ENCODE peak calls at places on chromosome 16, in six cellular contexts. One of them, this sample, is unnamed.

GRCh38 chr16:23391381-23392222 is 61.4 kb downstream of the COG7 start:
- DNase-seq in H9: no peak
- DNase-seq in IMR-90: no peak
- DNase-seq in mesenchymal stem cell: no peak
- DNase-seq in neuronal stem cell: no peak
- DNase-seq in H1: no peak
- DNase-seq in this sample: no peak

GRCh38 chr16:67270931-67271338 is 8.4 kb upstream of the PLEKHG4 start:
- DNase-seq in H9: no peak
- DNase-seq in IMR-90: no peak
- DNase-seq in mesenchymal stem cell: no peak
- DNase-seq in neuronal stem cell: no peak
- DNase-seq in H1: no peak
- DNase-seq in this sample: no peak

GRCh38 chr16:2468142-2468724 is 2.9 kb upstream of the NTN3 start:
- DNase-seq in H9: no peak
- DNase-seq in IMR-90: peak; percentile 11
- DNase-seq in mesenchymal stem cell: peak; percentile 55
- DNase-seq in neuronal stem cell: no peak
- DNase-seq in H1: peak; percentile 61
- DNase-seq in this sample: no peak

GRCh38 chr16:20984019-20984418 is 83.4 kb downstream of the LYRM1 start:
- DNase-seq in H9: no peak
- DNase-seq in IMR-90: no peak
- DNase-seq in mesenchymal stem cell: no peak
- DNase-seq in neuronal stem cell: no peak
- DNase-seq in H1: no peak
- DNase-seq in this sample: no peak

GRCh38 chr16:63789603-63790002 is 1332.3 kb downstream of the CDH11 start:
- DNase-seq in H9: no peak
- DNase-seq in IMR-90: no peak
- DNase-seq in mesenchymal stem cell: no peak
- DNase-seq in neuronal stem cell: no peak
- DNase-seq in H1: no peak
- DNase-seq in this sample: no peak

GRCh38 chr16:88848557-88848956 is 8.2 kb downstream of the GALNS start:
- DNase-seq in H9: no peak
- DNase-seq in IMR-90: no peak
- DNase-seq in mesenchymal stem cell: no peak
- DNase-seq in neuronal stem cell: no peak
- DNase-seq in H1: no peak
- DNase-seq in this sample: no peak

GRCh38 chr16:50587543-50587942 is 39.3 kb downstream of the NKD1 start:
- DNase-seq in H9: no peak
- DNase-seq in IMR-90: no peak
- DNase-seq in mesenchymal stem cell: no peak
- DNase-seq in neuronal stem cell: no peak
- DNase-seq in H1: no peak
- DNase-seq in this sample: no peak

GRCh38 chr16:30005341-30006094 is 5.3 kb downstream of the DOC2A start:
- DNase-seq in H9: no peak
- DNase-seq in IMR-90: peak; percentile 31
- DNase-seq in mesenchymal stem cell: peak; percentile 49
- DNase-seq in neuronal stem cell: no peak
- DNase-seq in H1: no peak
- DNase-seq in this sample: peak; percentile 64

GRCh38 chr16:2386990-2387389 is 42.3 kb upstream of the CCNF start:
- DNase-seq in H9: peak; percentile 88
- DNase-seq in IMR-90: no peak
- DNase-seq in mesenchymal stem cell: no peak
- DNase-seq in neuronal stem cell: no peak
- DNase-seq in H1: peak; percentile 52
- DNase-seq in this sample: no peak

GRCh38 chr16:1333149-1333812 is at the start of gene BAIAP3:
- DNase-seq in H9: peak; percentile 70
- DNase-seq in IMR-90: no peak
- DNase-seq in mesenchymal stem cell: peak; percentile 44
- DNase-seq in neuronal stem cell: no peak
- DNase-seq in H1: peak; percentile 80
- DNase-seq in this sample: peak; percentile 45

GRCh38 chr16:8867483-8868271 is 1.1 kb downstream of the CARHSP1 start:
- DNase-seq in H9: no peak
- DNase-seq in IMR-90: no peak
- DNase-seq in mesenchymal stem cell: peak; percentile 41
- DNase-seq in neuronal stem cell: peak; percentile 44
- DNase-seq in H1: no peak
- DNase-seq in this sample: no peak

GRCh38 chr16:29765167-29766032 is 12.7 kb upstream of the ZG16 start:
- DNase-seq in H9: no peak
- DNase-seq in IMR-90: no peak
- DNase-seq in mesenchymal stem cell: no peak
- DNase-seq in neuronal stem cell: no peak
- DNase-seq in H1: no peak
- DNase-seq in this sample: no peak

GRCh38 chr16:5615868-5616642 is 518.5 kb upstream of the EEF2KMT start:
- DNase-seq in H9: peak; percentile 88
- DNase-seq in IMR-90: no peak
- DNase-seq in mesenchymal stem cell: no peak
- DNase-seq in neuronal stem cell: peak; percentile 69
- DNase-seq in H1: peak; percentile 88
- DNase-seq in this sample: peak; percentile 36

GRCh38 chr16:50610331-50611262 is 62.4 kb downstream of the NKD1 start:
- DNase-seq in H9: peak; percentile 61
- DNase-seq in IMR-90: no peak
- DNase-seq in mesenchymal stem cell: no peak
- DNase-seq in neuronal stem cell: peak; percentile 35
- DNase-seq in H1: no peak
- DNase-seq in this sample: no peak

GRCh38 chr16:49494386-49495150 is 121.0 kb downstream of the C16orf78 start:
- DNase-seq in H9: no peak
- DNase-seq in IMR-90: no peak
- DNase-seq in mesenchymal stem cell: no peak
- DNase-seq in neuronal stem cell: no peak
- DNase-seq in H1: no peak
- DNase-seq in this sample: no peak

GRCh38 chr16:49495596-49496355 is 122.2 kb downstream of the C16orf78 start:
- DNase-seq in H9: no peak
- DNase-seq in IMR-90: no peak
- DNase-seq in mesenchymal stem cell: no peak
- DNase-seq in neuronal stem cell: no peak
- DNase-seq in H1: no peak
- DNase-seq in this sample: no peak

GRCh38 chr16:49496656-49497055 is 123.1 kb downstream of the C16orf78 start:
- DNase-seq in H9: no peak
- DNase-seq in IMR-90: no peak
- DNase-seq in mesenchymal stem cell: no peak
- DNase-seq in neuronal stem cell: no peak
- DNase-seq in H1: no peak
- DNase-seq in this sample: no peak

GRCh38 chr16:49493836-49494235 is 120.2 kb downstream of the C16orf78 start:
- DNase-seq in H9: no peak
- DNase-seq in IMR-90: no peak
- DNase-seq in mesenchymal stem cell: no peak
- DNase-seq in neuronal stem cell: no peak
- DNase-seq in H1: no peak
- DNase-seq in this sample: no peak

GRCh38 chr16:49495151-49495566 is 121.6 kb downstream of the C16orf78 start:
- DNase-seq in H9: no peak
- DNase-seq in IMR-90: no peak
- DNase-seq in mesenchymal stem cell: no peak
- DNase-seq in neuronal stem cell: no peak
- DNase-seq in H1: no peak
- DNase-seq in this sample: no peak
- H3K14ac ChIP-seq in H9: no peak overlapping the region
- H3K14ac ChIP-seq in IMR-90: no peak overlapping the region
- H3K14ac ChIP-seq in mesenchymal stem cell: no peak overlapping the region
- H3K14ac ChIP-seq in neuronal stem cell: no peak overlapping the region
- H3K14ac ChIP-seq in H1: no peak overlapping the region
- H3K14ac ChIP-seq in this sample: no peak overlapping the region

GRCh38 chr16:11089504-11090124 is 145.2 kb downstream of the CLEC16A start:
- DNase-seq in H9: no peak
- DNase-seq in IMR-90: peak; percentile 99
- DNase-seq in mesenchymal stem cell: peak; percentile 98
- DNase-seq in neuronal stem cell: no peak
- DNase-seq in H1: no peak
- DNase-seq in this sample: no peak
- H3K27ac ChIP-seq in H9: no peak overlapping the region
- H3K27ac ChIP-seq in IMR-90: peak overlapping the region; percentile 93
- H3K27ac ChIP-seq in mesenchymal stem cell: no peak overlapping the region
- H3K27ac ChIP-seq in neuronal stem cell: no peak overlapping the region
- H3K27ac ChIP-seq in H1: no peak overlapping the region
- H3K27ac ChIP-seq in this sample: no peak overlapping the region

GRCh38 chr16:27633721-27634120 is 83.8 kb downstream of the KATNIP start:
- DNase-seq in H9: no peak
- DNase-seq in IMR-90: no peak
- DNase-seq in mesenchymal stem cell: no peak
- DNase-seq in neuronal stem cell: no peak
- DNase-seq in H1: no peak
- DNase-seq in this sample: no peak

GRCh38 chr16:27636453-27637200 is 86.7 kb downstream of the KATNIP start:
- DNase-seq in H9: no peak
- DNase-seq in IMR-90: no peak
- DNase-seq in mesenchymal stem cell: no peak
- DNase-seq in neuronal stem cell: no peak
- DNase-seq in H1: peak; percentile 50
- DNase-seq in this sample: peak; percentile 74

GRCh38 chr16:27632267-27632666 is 82.3 kb downstream of the KATNIP start:
- DNase-seq in H9: no peak
- DNase-seq in IMR-90: no peak
- DNase-seq in mesenchymal stem cell: no peak
- DNase-seq in neuronal stem cell: no peak
- DNase-seq in H1: no peak
- DNase-seq in this sample: no peak

GRCh38 chr16:27634781-27635180 is 84.8 kb downstream of the KATNIP start:
- DNase-seq in H9: no peak
- DNase-seq in IMR-90: peak; percentile 61
- DNase-seq in mesenchymal stem cell: no peak
- DNase-seq in neuronal stem cell: no peak
- DNase-seq in H1: no peak
- DNase-seq in this sample: no peak

GRCh38 chr16:27633221-27633620 is 83.3 kb downstream of the KATNIP start:
- DNase-seq in H9: no peak
- DNase-seq in IMR-90: no peak
- DNase-seq in mesenchymal stem cell: no peak
- DNase-seq in neuronal stem cell: no peak
- DNase-seq in H1: no peak
- DNase-seq in this sample: no peak
- H3K4me1 ChIP-seq in H9: no peaks in the 10 kb centered on the region
- H3K4me1 ChIP-seq in IMR-90: peaks cover 10% of the 10 kb centered on the region
- H3K4me1 ChIP-seq in mesenchymal stem cell: peaks cover 7% of the 10 kb centered on the region
- H3K4me1 ChIP-seq in neuronal stem cell: no peaks in the 10 kb centered on the region
- H3K4me1 ChIP-seq in H1: no peaks in the 10 kb centered on the region
- H3K4me1 ChIP-seq in this sample: no peaks in the 10 kb centered on the region

GRCh38 chr16:87391324-87391949 is 699 bp upstream of the MAP1LC3B start:
- DNase-seq in H9: peak; percentile 67
- DNase-seq in IMR-90: no peak
- DNase-seq in mesenchymal stem cell: peak; percentile 62
- DNase-seq in neuronal stem cell: peak; percentile 43
- DNase-seq in H1: no peak
- DNase-seq in this sample: peak; percentile 68
- H3K14ac ChIP-seq in H9: no peak overlapping the region
- H3K14ac ChIP-seq in IMR-90: peak overlapping the region; percentile 97
- H3K14ac ChIP-seq in mesenchymal stem cell: peak overlapping the region; percentile 99
- H3K14ac ChIP-seq in neuronal stem cell: peak overlapping the region; percentile 84
- H3K14ac ChIP-seq in H1: no peak overlapping the region
- H3K14ac ChIP-seq in this sample: peak overlapping the region; percentile 97

GRCh38 chr16:11816123-11816522 is 19.1 kb upstream of the ZC3H7A start:
- DNase-seq in H9: no peak
- DNase-seq in IMR-90: no peak
- DNase-seq in mesenchymal stem cell: no peak
- DNase-seq in neuronal stem cell: no peak
- DNase-seq in H1: no peak
- DNase-seq in this sample: no peak
- H3K27ac ChIP-seq in H9: no peak overlapping the region
- H3K27ac ChIP-seq in IMR-90: no peak overlapping the region
- H3K27ac ChIP-seq in mesenchymal stem cell: no peak overlapping the region
- H3K27ac ChIP-seq in neuronal stem cell: no peak overlapping the region
- H3K27ac ChIP-seq in H1: no peak overlapping the region
- H3K27ac ChIP-seq in this sample: no peak overlapping the region

GRCh38 chr16:57711331-57711730 is 16.7 kb downstream of the DRC7 start:
- DNase-seq in H9: no peak
- DNase-seq in IMR-90: no peak
- DNase-seq in mesenchymal stem cell: no peak
- DNase-seq in neuronal stem cell: no peak
- DNase-seq in H1: no peak
- DNase-seq in this sample: no peak
- H3K4me1 ChIP-seq in H9: no peaks in the 10 kb centered on the region
- H3K4me1 ChIP-seq in IMR-90: no peaks in the 10 kb centered on the region
- H3K4me1 ChIP-seq in mesenchymal stem cell: no peaks in the 10 kb centered on the region
- H3K4me1 ChIP-seq in neuronal stem cell: no peaks in the 10 kb centered on the region
- H3K4me1 ChIP-seq in H1: no peaks in the 10 kb centered on the region
- H3K4me1 ChIP-seq in this sample: no peaks in the 10 kb centered on the region

GRCh38 chr16:27220527-27220926 is 17.2 kb downstream of the KDM8 start:
- DNase-seq in H9: no peak
- DNase-seq in IMR-90: no peak
- DNase-seq in mesenchymal stem cell: no peak
- DNase-seq in neuronal stem cell: no peak
- DNase-seq in H1: no peak
- DNase-seq in this sample: no peak

GRCh38 chr16:27218756-27219155 is 15.4 kb downstream of the KDM8 start:
- DNase-seq in H9: no peak
- DNase-seq in IMR-90: no peak
- DNase-seq in mesenchymal stem cell: no peak
- DNase-seq in neuronal stem cell: no peak
- DNase-seq in H1: no peak
- DNase-seq in this sample: no peak

GRCh38 chr16:27220991-27221390 is 17.7 kb downstream of the KDM8 start:
- DNase-seq in H9: no peak
- DNase-seq in IMR-90: no peak
- DNase-seq in mesenchymal stem cell: no peak
- DNase-seq in neuronal stem cell: no peak
- DNase-seq in H1: no peak
- DNase-seq in this sample: no peak

GRCh38 chr16:27219161-27219560 is 15.8 kb downstream of the KDM8 start:
- DNase-seq in H9: no peak
- DNase-seq in IMR-90: no peak
- DNase-seq in mesenchymal stem cell: no peak
- DNase-seq in neuronal stem cell: no peak
- DNase-seq in H1: no peak
- DNase-seq in this sample: no peak

GRCh38 chr16:27220120-27220519 is 16.8 kb downstream of the KDM8 start:
- DNase-seq in H9: no peak
- DNase-seq in IMR-90: no peak
- DNase-seq in mesenchymal stem cell: no peak
- DNase-seq in neuronal stem cell: no peak
- DNase-seq in H1: no peak
- DNase-seq in this sample: no peak
- H3K14ac ChIP-seq in H9: no peak overlapping the region
- H3K14ac ChIP-seq in IMR-90: no peak overlapping the region
- H3K14ac ChIP-seq in mesenchymal stem cell: no peak overlapping the region
- H3K14ac ChIP-seq in neuronal stem cell: no peak overlapping the region
- H3K14ac ChIP-seq in H1: no peak overlapping the region
- H3K14ac ChIP-seq in this sample: no peak overlapping the region

GRCh38 chr16:84993926-84994325 is 17.4 kb downstream of the ZDHHC7 start:
- DNase-seq in H9: no peak
- DNase-seq in IMR-90: no peak
- DNase-seq in mesenchymal stem cell: no peak
- DNase-seq in neuronal stem cell: no peak
- DNase-seq in H1: no peak
- DNase-seq in this sample: no peak
- H3K27ac ChIP-seq in H9: no peak overlapping the region
- H3K27ac ChIP-seq in IMR-90: peak overlapping the region; percentile 98
- H3K27ac ChIP-seq in mesenchymal stem cell: peak overlapping the region; percentile 80
- H3K27ac ChIP-seq in neuronal stem cell: no peak overlapping the region
- H3K27ac ChIP-seq in H1: no peak overlapping the region
- H3K27ac ChIP-seq in this sample: peak overlapping the region; percentile 50